ENCODE peak calls at places on chromosomes 16 and 17, in nine cellular contexts. B is uterus, W is choroid plexus epithelial cell, T is K562, K is lower lobe of right lung, L is prostate gland, G is astrocyte of the cerebellum, S is colonic mucosa, H is brain microvascular endothelial cell. Q is an unnamed sample.

GRCh38 chr16:71726491-71727319 is 2.2 kb upstream of the PHLPP2 start:
- DNase-seq in S (no peak), H (no peak), K (no peak), L (no peak), G (no peak), W (no peak), T (no peak), B (no peak), Q (no peak)

GRCh38 chr17:1590031-1590746 is 27.6 kb upstream of the PITPNA start:
- DNase-seq in G (peak), B (peak), K (peak), W (peak), S (peak), T (peak), L (no peak), H (peak), Q (no peak)

GRCh38 chr16:58119509-58119845 is 9.7 kb downstream of the CFAP20 start:
- DNase-seq in T (no peak), S (no peak), B (no peak), L (no peak), G (no peak), H (no peak), W (no peak), K (no peak), Q (no peak)

GRCh38 chr17:21215935-21216334 is 2.0 kb upstream of the TMEM11 start:
- DNase-seq in T (no peak), G (no peak), H (no peak), S (no peak), K (no peak), L (no peak), W (peak), B (no peak), Q (no peak)

GRCh38 chr17:65134035-65134434 is 3.1 kb upstream of the RGS9 start:
- DNase-seq in L (no peak), G (no peak), H (no peak), T (no peak), K (no peak), S (no peak), W (no peak), B (no peak), Q (no peak)

GRCh38 chr16:66408181-66409048 is 18.7 kb upstream of the BEAN1 start:
- DNase-seq in B (no peak), T (no peak), W (peak), G (peak), S (peak), K (no peak), L (peak), H (peak), Q (no peak)

GRCh38 chr16:25035494-25036405 is 20.6 kb upstream of the ARHGAP17 start:
- DNase-seq in T (no peak), G (no peak), L (no peak), B (no peak), K (no peak), S (no peak), H (peak), W (peak), Q (no peak)

GRCh38 chr16:11399261-11399831 is 54.1 kb downstream of the RMI2 start:
- DNase-seq in B (no peak), S (no peak), G (no peak), W (no peak), H (no peak), L (no peak), T (no peak), K (no peak), Q (no peak)

GRCh38 chr17:34226011-34226410 is 29.1 kb upstream of the CCL2 start:
- DNase-seq in G (no peak), B (no peak), K (no peak), H (no peak), W (no peak), T (no peak), S (no peak), L (no peak), Q (no peak)

GRCh38 chr17:73506470-73507435 is 137.5 kb downstream of the SDK2 start:
- DNase-seq in H (no peak), S (no peak), T (no peak), G (no peak), W (no peak), K (no peak), L (no peak), B (no peak), Q (no peak)

GRCh38 chr16:56382901-56383355 is 42.4 kb downstream of the AMFR start:
- DNase-seq in G (peak), W (no peak), K (no peak), T (no peak), L (no peak), H (no peak), S (no peak), B (no peak), Q (no peak)

GRCh38 chr17:72004011-72004427 is 116.8 kb upstream of the SOX9 start:
- DNase-seq in G (no peak), K (no peak), H (no peak), W (no peak), S (no peak), B (no peak), T (no peak), L (no peak), Q (no peak)

GRCh38 chr17:70040336-70040735 is 34.7 kb upstream of the KCNJ16 start:
- DNase-seq in S (no peak), K (no peak), B (no peak), H (peak), G (no peak), W (peak), T (no peak), L (no peak), Q (no peak)

GRCh38 chr16:10990378-10990777 is 46.0 kb downstream of the CLEC16A start:
- DNase-seq in S (no peak), K (no peak), L (no peak), G (no peak), W (no peak), H (no peak), T (no peak), B (no peak), Q (no peak)

GRCh38 chr17:32161506-32162365 is 19.4 kb downstream of the RHOT1 start:
- DNase-seq in L (no peak), W (peak), T (no peak), K (no peak), G (peak), H (peak), B (no peak), S (no peak), Q (no peak)

GRCh38 chr17:8701221-8701620 is 43.4 kb downstream of the CCDC42 start:
- DNase-seq in B (no peak), L (no peak), K (no peak), G (no peak), S (no peak), H (no peak), T (no peak), W (no peak), Q (no peak)

GRCh38 chr16:87778476-87778829 is 12.7 kb upstream of the KLHDC4 start:
- DNase-seq in B (no peak), H (no peak), L (no peak), W (no peak), K (no peak), T (no peak), S (no peak), G (no peak), Q (no peak)

GRCh38 chr17:56880571-56880970 is 33.3 kb downstream of the TRIM25 start:
- DNase-seq in L (no peak), G (no peak), H (no peak), W (no peak), K (no peak), S (no peak), B (no peak), T (no peak), Q (no peak)

GRCh38 chr16:49492090-49492801 is 118.6 kb downstream of the C16orf78 start:
- DNase-seq in K (peak), B (peak), G (no peak), S (no peak), T (peak), H (no peak), W (peak), L (peak), Q (peak)

GRCh38 chr17:17706140-17707060 is 25.1 kb downstream of the RAI1 start:
- DNase-seq in L (no peak), G (no peak), W (no peak), H (no peak), K (no peak), B (no peak), T (no peak), S (no peak), Q (no peak)

GRCh38 chr17:61284174-61284573 is 115.5 kb upstream of the TBX2 start:
- DNase-seq in H (peak), L (no peak), K (no peak), W (peak), T (no peak), G (peak), B (no peak), S (no peak), Q (no peak)

GRCh38 chr17:8532021-8532420 is 96.3 kb downstream of the NDEL1 start:
- DNase-seq in W (peak), B (no peak), G (no peak), T (peak), K (no peak), H (peak), S (peak), L (no peak), Q (no peak)

GRCh38 chr17:27384261-27384701 is 72.0 kb upstream of the KSR1 start:
- DNase-seq in W (peak), B (peak), L (peak), T (no peak), S (no peak), H (peak), K (no peak), G (peak), Q (no peak)

GRCh38 chr16:56988161-56988947 is 1.0 kb upstream of the NLRC5 start:
- DNase-seq in B (no peak), W (peak), H (no peak), S (no peak), K (no peak), T (no peak), L (no peak), G (no peak), Q (peak)

GRCh38 chr17:67995568-67996191 is 589 bp downstream of the C17orf58 start:
- DNase-seq in W (peak), K (no peak), T (no peak), G (no peak), L (peak), B (peak), H (no peak), S (peak), Q (peak)

DNA sequence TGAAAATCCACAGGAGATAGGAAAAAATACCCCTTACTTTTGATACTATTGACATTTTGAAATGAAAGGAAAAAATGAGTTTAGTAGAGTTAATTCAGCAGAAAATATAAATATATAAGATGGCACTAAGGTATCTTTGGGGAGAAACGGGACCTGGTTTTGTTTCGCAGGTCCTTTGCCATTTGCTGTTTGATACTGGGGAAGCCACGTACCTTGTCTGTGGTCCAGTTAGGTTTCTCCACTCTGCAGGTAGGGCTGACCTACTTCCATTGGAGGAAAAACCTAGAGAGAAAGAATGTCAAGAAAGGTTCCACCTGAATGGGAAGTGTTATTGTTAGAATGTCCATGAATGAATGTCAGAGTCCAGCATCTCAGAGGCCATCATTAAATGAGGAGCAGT is 48.1 kb downstream of the HLF start:
- DNase-seq in K (no peak), W (no peak), S (no peak), H (no peak), T (no peak), L (no peak), G (no peak), B (no peak), Q (no peak)
- TF ChIP-seq CTCF in K (no peak), W (no peak), S (no peak), H (no peak), T (no peak), L (no peak), G (no peak), B (no peak), Q (no peak)

DNA sequence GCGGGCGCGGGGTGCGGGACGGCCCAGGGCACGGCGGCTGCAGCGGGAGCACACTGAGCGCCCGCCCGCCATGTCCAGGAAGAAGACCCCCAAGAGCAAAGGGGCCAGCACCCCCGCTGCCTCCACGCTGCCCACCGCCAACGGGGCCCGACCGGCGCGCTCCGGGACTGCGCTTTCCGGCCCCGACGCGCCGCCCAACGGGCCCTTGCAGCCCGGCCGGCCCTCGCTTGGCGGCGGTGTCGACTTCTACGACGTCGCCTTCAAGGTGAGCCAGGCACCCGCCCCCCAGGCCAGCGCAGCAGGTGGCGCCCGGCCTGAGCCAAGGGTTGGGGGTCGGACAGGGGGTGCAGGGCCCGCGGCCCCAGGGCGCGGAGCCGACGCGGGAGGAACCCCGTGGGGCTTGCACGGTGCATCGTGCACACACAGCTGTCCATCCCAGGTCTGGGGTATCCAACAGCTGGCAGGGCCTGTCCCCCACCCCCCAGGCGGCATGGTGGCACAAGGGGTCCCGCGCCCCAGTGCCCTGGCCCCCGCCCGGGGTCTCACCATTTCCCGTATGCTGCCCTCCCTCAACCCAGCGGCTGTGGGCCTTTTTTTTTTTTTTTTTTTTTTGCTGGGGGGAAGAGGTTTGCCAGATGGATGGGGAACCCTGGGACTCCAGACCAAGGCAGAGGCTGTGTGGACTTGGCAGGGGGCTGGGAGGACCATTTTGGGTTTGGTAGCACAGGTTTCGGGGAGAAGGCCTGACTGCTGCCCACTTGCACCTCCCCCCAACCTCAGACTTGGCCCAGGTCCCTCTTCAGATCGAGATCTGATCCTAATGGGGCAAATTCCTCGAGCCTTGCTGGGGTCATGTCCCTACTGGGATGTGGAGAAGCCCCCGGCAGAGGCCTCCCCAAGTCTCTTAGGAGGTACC is 547 bp downstream of the RAB26 start:
- DNase-seq in B (no peak), W (no peak), K (no peak), T (peak), G (no peak), S (peak), H (no peak), L (no peak), Q (no peak)
- TF ChIP-seq CTCF in B (no peak), W (no peak), K (no peak), T (no peak), G (no peak), S (no peak), H (no peak), L (no peak), Q (no peak)

GRCh38 chr16:3960049-3960809 is 79.7 kb upstream of the CREBBP start:
- DNase-seq in L (no peak), H (peak), S (no peak), W (no peak), K (no peak), G (no peak), T (no peak), B (no peak), Q (no peak)
- TF ChIP-seq CTCF in L (no peak), H (no peak), S (no peak), W (no peak), K (no peak), G (no peak), T (no peak), B (no peak), Q (no peak)

GRCh38 chr16:17832738-17833137 is 362.0 kb upstream of the XYLT1 start:
- DNase-seq in B (no peak), W (no peak), K (no peak), T (no peak), S (no peak), G (no peak), H (no peak), L (no peak), Q (no peak)

GRCh38 chr16:17829826-17830225 is 359.1 kb upstream of the XYLT1 start:
- DNase-seq in B (no peak), S (no peak), T (no peak), H (no peak), G (no peak), K (no peak), W (no peak), L (no peak), Q (no peak)

GRCh38 chr16:17830651-17831050 is 359.9 kb upstream of the XYLT1 start:
- DNase-seq in G (no peak), H (no peak), K (no peak), S (no peak), T (no peak), B (no peak), W (no peak), L (no peak), Q (no peak)

GRCh38 chr16:17828012-17828411 is 357.3 kb upstream of the XYLT1 start:
- DNase-seq in W (peak), B (no peak), L (no peak), S (no peak), T (no peak), H (peak), G (peak), K (no peak), Q (no peak)

DNA sequence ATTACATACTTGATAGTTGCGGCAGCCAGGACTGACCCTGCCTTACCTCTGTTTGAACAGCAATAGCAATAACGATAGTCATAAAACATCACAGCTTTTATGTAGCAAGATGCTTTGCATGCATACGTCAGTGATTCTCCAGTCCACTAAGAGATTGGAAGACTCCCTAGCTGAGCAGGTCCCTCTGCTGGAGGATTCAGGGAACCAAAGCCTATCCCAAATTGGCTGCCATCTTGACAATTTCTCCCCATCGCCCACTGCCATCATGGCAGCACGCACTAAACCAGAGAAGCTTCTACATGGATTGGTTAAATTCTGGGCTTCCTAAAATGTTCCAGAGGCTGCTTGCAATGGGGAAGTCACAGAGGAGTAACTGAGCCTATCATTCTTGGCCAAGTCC is 360.6 kb upstream of the XYLT1 start:
- DNase-seq in K (no peak), G (no peak), B (no peak), T (peak), S (no peak), L (no peak), W (peak), H (peak), Q (no peak)
- TF ChIP-seq CTCF in K (no peak), G (no peak), B (no peak), T (peak), S (no peak), L (no peak), W (peak), H (peak), Q (no peak)

GRCh38 chr17:28912281-28912937 is 9.5 kb upstream of the DHRS13 start:
- DNase-seq in H (no peak), G (no peak), W (no peak), B (no peak), K (peak), T (peak), L (no peak), S (peak), Q (no peak)
- TF ChIP-seq CTCF in H (peak), G (peak), W (peak), B (no peak), K (peak), T (peak), L (no peak), S (peak), Q (no peak)

GRCh38 chr16:85125570-85126382 is 13.5 kb upstream of the CIBAR2 start:
- DNase-seq in K (no peak), T (no peak), L (no peak), S (no peak), W (no peak), H (no peak), G (no peak), B (no peak), Q (no peak)

GRCh38 chr16:85124636-85125346 is 12.5 kb upstream of the CIBAR2 start:
- DNase-seq in B (no peak), W (no peak), K (no peak), T (no peak), S (no peak), H (no peak), L (no peak), G (no peak), Q (no peak)

GRCh38 chr16:85126383-85126730 is 14.1 kb upstream of the CIBAR2 start:
- DNase-seq in K (no peak), L (no peak), H (no peak), S (no peak), T (no peak), B (no peak), W (peak), G (no peak), Q (no peak)

GRCh38 chr16:85128079-85128837 is 16.0 kb upstream of the CIBAR2 start:
- DNase-seq in T (no peak), H (no peak), W (no peak), B (no peak), K (no peak), L (no peak), G (no peak), S (no peak), Q (no peak)

DNA sequence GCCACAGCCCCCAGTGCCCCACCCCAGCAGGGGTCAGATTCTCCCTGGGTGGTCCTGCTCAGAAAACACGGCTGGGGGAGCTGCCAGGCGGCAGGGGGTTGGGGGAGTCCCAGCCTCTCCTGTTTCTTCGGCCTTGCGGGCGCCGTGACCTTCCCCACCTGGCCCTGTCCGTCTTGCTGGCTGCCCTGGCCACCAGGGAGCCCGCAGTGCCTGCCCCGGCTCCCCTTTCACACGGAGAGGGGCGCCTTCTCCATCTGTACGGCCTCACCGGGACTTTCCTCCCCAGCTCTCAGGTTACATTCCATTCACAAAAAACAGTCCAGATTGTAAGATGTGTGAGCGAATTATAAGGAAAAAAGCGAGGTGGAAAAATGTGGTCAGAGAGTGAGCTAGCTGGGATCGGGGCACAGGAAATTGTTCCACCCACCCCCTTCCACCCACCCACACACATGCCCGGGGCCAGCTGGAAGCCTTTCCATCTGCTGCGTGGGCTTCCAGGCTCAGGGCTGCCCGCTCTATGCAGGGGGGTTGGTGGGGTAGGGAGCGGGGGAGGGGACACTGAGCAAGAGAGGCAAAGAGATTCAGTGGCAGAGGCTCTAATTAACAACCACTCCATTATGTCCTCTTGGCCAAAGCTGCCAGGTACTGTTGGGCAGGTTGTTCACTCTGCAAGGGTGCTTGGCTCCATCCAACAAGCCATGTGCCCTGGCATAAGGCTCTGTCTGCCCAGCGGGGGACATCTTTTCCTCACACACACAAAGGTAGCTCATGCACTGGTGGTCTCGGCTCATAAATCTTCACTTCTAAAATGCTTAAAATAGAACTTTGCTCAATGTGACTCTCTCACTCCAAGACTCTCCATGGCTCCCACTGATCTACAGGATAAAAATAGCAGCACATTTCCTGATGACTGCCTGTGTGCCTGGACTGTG is 14.7 kb upstream of the CIBAR2 start:
- DNase-seq in H (peak), L (no peak), S (no peak), W (peak), B (peak), K (no peak), T (peak), G (peak), Q (peak)
- TF ChIP-seq CTCF in H (peak), L (no peak), S (no peak), W (no peak), B (no peak), K (no peak), T (no peak), G (no peak), Q (no peak)

Q was measured in ovary.